ENCODE peak calls at places on chromosomes 1 and 21, in four cellular contexts. One of them, this sample, is unnamed.

GRCh38 chr1:159849972-159850371 is 12.5 kb downstream of the VSIG8 start:
- DNase-seq in uterus: no peak
- DNase-seq in GM23338: no peak
- DNase-seq in esophagus squamous epithelium: no peak
- DNase-seq in this sample: no peak

GRCh38 chr21:38913120-38913975 is 107.6 kb downstream of the ETS2 start:
- DNase-seq in uterus: peak
- DNase-seq in GM23338: peak
- DNase-seq in esophagus squamous epithelium: no peak
- DNase-seq in this sample: peak

GRCh38 chr1:214107322-214108096 is 119.7 kb downstream of the PROX1 start:
- DNase-seq in uterus: no peak
- DNase-seq in GM23338: peak
- DNase-seq in esophagus squamous epithelium: no peak
- DNase-seq in this sample: no peak

GRCh38 chr1:57963545-57963944 is 539.7 kb upstream of the DAB1 start:
- DNase-seq in uterus: no peak
- DNase-seq in GM23338: no peak
- DNase-seq in esophagus squamous epithelium: no peak
- DNase-seq in this sample: no peak

GRCh38 chr1:3652538-3653285 is 396 bp downstream of the TP73 start:
- DNase-seq in uterus: no peak
- DNase-seq in GM23338: peak
- DNase-seq in esophagus squamous epithelium: no peak
- DNase-seq in this sample: peak

GRCh38 chr1:179146916-179147315 is 65.0 kb downstream of the TOR3A start:
- DNase-seq in uterus: no peak
- DNase-seq in GM23338: no peak
- DNase-seq in esophagus squamous epithelium: no peak
- DNase-seq in this sample: no peak

GRCh38 chr21:39047046-39047445 is 136.2 kb downstream of the PSMG1 start:
- DNase-seq in uterus: no peak
- DNase-seq in GM23338: no peak
- DNase-seq in esophagus squamous epithelium: no peak
- DNase-seq in this sample: no peak

GRCh38 chr1:215143497-215143896 is 61.0 kb downstream of the KCNK2 start:
- DNase-seq in uterus: no peak
- DNase-seq in GM23338: no peak
- DNase-seq in esophagus squamous epithelium: no peak
- DNase-seq in this sample: no peak

GRCh38 chr1:188594542-188595235 is 1765.9 kb downstream of the PLA2G4A start:
- DNase-seq in uterus: no peak
- DNase-seq in GM23338: peak
- DNase-seq in esophagus squamous epithelium: no peak
- DNase-seq in this sample: no peak

GRCh38 chr1:204828352-204828850 is 42.3 kb upstream of the NFASC start:
- DNase-seq in uterus: peak
- DNase-seq in GM23338: peak
- DNase-seq in esophagus squamous epithelium: no peak
- DNase-seq in this sample: peak
- H3K4me3 ChIP-seq in uterus: peak
- H3K4me3 ChIP-seq in GM23338: peak
- H3K4me3 ChIP-seq in esophagus squamous epithelium: peak
- H3K4me3 ChIP-seq in this sample: peak

GRCh38 chr1:66542314-66542713 is 8.4 kb downstream of the SGIP1 start:
- DNase-seq in uterus: no peak
- DNase-seq in GM23338: no peak
- DNase-seq in esophagus squamous epithelium: no peak
- DNase-seq in this sample: no peak
- H3K27ac ChIP-seq in uterus: peak
- H3K27ac ChIP-seq in GM23338: no peak
- H3K27ac ChIP-seq in esophagus squamous epithelium: no peak
- H3K27ac ChIP-seq in this sample: no peak

GRCh38 chr21:14210738-14211137 is at the start of gene LIPI:
- DNase-seq in uterus: no peak
- DNase-seq in GM23338: no peak
- DNase-seq in esophagus squamous epithelium: no peak
- DNase-seq in this sample: no peak

DNA sequence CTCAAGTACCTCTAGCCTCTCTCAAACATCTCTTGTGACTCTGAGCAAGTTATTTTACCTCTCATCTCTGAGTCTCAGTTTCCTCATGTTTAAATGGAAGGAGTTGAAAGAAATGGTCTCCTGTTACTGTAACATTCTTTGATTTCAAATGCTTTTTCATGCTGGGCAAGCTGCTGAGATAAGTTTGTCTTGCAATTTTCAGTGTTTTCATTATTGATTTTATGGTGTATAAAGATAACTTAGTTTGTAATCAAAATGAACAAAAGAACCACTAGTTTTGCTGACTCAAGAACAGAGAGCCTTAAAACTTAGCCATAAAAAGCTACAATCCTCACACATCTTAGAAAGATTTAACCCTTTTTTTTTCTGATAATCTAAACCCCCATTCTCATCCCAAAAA is 4.5 kb downstream of the LIPI start:
- DNase-seq in uterus: no peak
- DNase-seq in GM23338: no peak
- DNase-seq in esophagus squamous epithelium: no peak
- DNase-seq in this sample: no peak
- H3K4me3 ChIP-seq in uterus: no peak
- H3K4me3 ChIP-seq in GM23338: no peak
- H3K4me3 ChIP-seq in esophagus squamous epithelium: no peak
- H3K4me3 ChIP-seq in this sample: no peak

GRCh38 chr1:59846209-59846894 is 31.6 kb downstream of the HOOK1 start:
- DNase-seq in uterus: no peak
- DNase-seq in GM23338: no peak
- DNase-seq in esophagus squamous epithelium: no peak
- DNase-seq in this sample: no peak
- H3K27ac ChIP-seq in uterus: no peak
- H3K27ac ChIP-seq in GM23338: no peak
- H3K27ac ChIP-seq in esophagus squamous epithelium: no peak
- H3K27ac ChIP-seq in this sample: no peak

GRCh38 chr1:53470155-53470554 is 11.0 kb downstream of the DMRTB1 start:
- DNase-seq in uterus: peak
- DNase-seq in GM23338: peak
- DNase-seq in esophagus squamous epithelium: no peak
- DNase-seq in this sample: peak
- H3K4me3 ChIP-seq in uterus: no peak
- H3K4me3 ChIP-seq in GM23338: peak
- H3K4me3 ChIP-seq in esophagus squamous epithelium: no peak
- H3K4me3 ChIP-seq in this sample: no peak

DNA sequence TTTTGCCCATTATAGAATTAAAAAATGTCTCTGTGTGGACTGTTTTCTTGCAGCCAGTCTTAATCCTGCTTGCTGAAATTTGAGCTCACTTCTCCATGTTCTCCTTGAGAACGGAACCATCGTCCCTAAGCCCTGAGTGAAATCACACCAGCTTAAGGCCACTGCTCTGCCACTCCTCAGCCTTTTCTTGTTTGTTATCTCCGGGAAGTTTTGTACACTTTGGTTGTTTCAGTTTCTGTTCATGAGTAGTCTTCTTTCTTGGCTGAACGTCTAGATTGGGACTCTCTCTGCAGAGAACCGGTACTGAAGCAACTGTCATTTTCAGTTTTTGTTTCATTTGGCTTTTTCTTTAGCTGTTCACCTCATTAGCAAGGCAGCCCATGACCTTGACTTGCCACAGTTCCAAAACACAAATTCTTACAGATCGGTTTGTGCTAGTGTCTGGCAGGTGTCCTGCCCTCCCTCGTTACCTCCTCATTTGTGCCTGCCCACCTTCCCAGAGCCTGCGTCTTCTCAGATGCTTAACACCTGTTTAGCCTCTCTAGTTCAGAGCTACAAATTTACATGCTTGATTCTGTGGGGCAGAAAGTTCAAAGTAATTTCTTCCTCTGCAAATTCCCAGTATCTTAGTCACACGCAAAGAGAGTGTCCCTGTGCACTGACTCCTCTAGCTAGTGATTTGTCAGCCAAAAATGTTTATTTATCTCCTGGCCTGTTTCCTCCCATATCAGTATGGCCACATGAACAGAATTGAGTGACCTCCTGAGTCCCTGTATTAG is 12.4 kb downstream of the PSEN2 start:
- DNase-seq in uterus: no peak
- DNase-seq in GM23338: no peak
- DNase-seq in esophagus squamous epithelium: no peak
- DNase-seq in this sample: no peak
- H3K27ac ChIP-seq in uterus: peak
- H3K27ac ChIP-seq in GM23338: no peak
- H3K27ac ChIP-seq in esophagus squamous epithelium: peak
- H3K27ac ChIP-seq in this sample: no peak

GRCh38 chr1:153262462-153263157 is 3.1 kb downstream of the LORICRIN start:
- DNase-seq in uterus: no peak
- DNase-seq in GM23338: no peak
- DNase-seq in esophagus squamous epithelium: no peak
- DNase-seq in this sample: no peak

GRCh38 chr1:153261793-153262371 is 2.4 kb downstream of the LORICRIN start:
- DNase-seq in uterus: no peak
- DNase-seq in GM23338: peak
- DNase-seq in esophagus squamous epithelium: no peak
- DNase-seq in this sample: no peak

GRCh38 chr1:153260980-153261792 is 1.7 kb downstream of the LORICRIN start:
- DNase-seq in uterus: no peak
- DNase-seq in GM23338: peak
- DNase-seq in esophagus squamous epithelium: no peak
- DNase-seq in this sample: peak

GRCh38 chr1:153259387-153259786 is at the start of gene LORICRIN:
- DNase-seq in uterus: no peak
- DNase-seq in GM23338: no peak
- DNase-seq in esophagus squamous epithelium: no peak
- DNase-seq in this sample: no peak

GRCh38 chr1:153260473-153260979 is 1.0 kb downstream of the LORICRIN start:
- DNase-seq in uterus: no peak
- DNase-seq in GM23338: no peak
- DNase-seq in esophagus squamous epithelium: no peak
- DNase-seq in this sample: no peak
- H3K4me3 ChIP-seq in uterus: peak
- H3K4me3 ChIP-seq in GM23338: peak
- H3K4me3 ChIP-seq in esophagus squamous epithelium: peak
- H3K4me3 ChIP-seq in this sample: no peak

GRCh38 chr1:8425781-8426161 is 107.9 kb downstream of the SLC45A1 start:
- DNase-seq in uterus: no peak
- DNase-seq in GM23338: no peak
- DNase-seq in esophagus squamous epithelium: no peak
- DNase-seq in this sample: no peak
- H3K27ac ChIP-seq in uterus: peak
- H3K27ac ChIP-seq in GM23338: peak
- H3K27ac ChIP-seq in esophagus squamous epithelium: no peak
- H3K27ac ChIP-seq in this sample: no peak

DNA sequence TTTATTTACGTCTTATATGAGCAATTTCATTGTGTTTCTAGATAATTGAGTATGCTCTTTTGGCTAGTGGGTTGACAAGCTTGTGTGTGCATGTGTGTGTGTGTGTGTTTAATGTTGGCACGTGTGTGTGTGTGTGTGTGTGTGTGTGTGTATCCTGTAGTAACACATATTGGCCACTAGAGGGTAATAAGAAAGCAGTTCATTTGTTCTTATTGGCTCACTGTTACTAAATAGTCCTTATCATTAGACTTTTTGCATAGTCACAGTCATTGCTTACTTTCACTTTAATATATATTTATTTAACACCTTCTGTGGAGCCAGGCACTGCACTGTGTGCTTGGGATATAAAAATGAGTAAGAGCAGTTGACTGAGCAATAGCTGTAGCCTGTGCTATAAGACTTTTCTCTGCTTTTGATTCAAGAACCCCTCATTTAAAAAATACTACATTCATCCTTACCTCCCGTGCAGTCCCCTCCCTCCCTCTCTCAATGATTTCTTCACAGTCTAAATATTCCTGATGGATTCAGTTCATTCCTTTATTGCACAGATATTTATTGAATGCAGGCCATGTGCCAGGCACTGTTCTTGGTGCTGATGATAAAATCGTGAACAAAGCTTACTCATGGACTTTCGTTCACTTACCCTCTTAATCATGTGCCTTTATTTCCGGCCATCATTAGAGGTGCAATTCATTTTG is 96.7 kb downstream of the DYRK1A start:
- DNase-seq in uterus: no peak
- DNase-seq in GM23338: peak
- DNase-seq in esophagus squamous epithelium: no peak
- DNase-seq in this sample: peak
- H3K4me3 ChIP-seq in uterus: no peak
- H3K4me3 ChIP-seq in GM23338: no peak
- H3K4me3 ChIP-seq in esophagus squamous epithelium: no peak
- H3K4me3 ChIP-seq in this sample: no peak